ENCODE peak calls at places on chromosome 15, in six cellular contexts. R, F, Y, A, S and Z are unnamed samples.

GRCh38 chr15:50044904-50045303 is 74.1 kb downstream of the ATP8B4 start:
- DNase-seq in A (no peak), F (no peak), R (no peak), S (no peak), Y (no peak), Z (no peak)

GRCh38 chr15:49842331-49842730 is 221.5 kb downstream of the DTWD1 start:
- DNase-seq in A (no peak), S (no peak), F (no peak), R (no peak), Y (no peak), Z (no peak)

GRCh38 chr15:40307421-40308165 is at the start of gene PLCB2:
- DNase-seq in Y (no peak), S (no peak), F (no peak), R (peak; percentile 72), A (no peak), Z (peak; percentile 69)

GRCh38 chr15:50259276-50259675 is 6.2 kb downstream of the HDC start:
- DNase-seq in A (no peak), S (no peak), Y (no peak), F (no peak), R (no peak), Z (no peak)

GRCh38 chr15:76060098-76060989 is 559 bp downstream of the TMEM266 start:
- DNase-seq in R (peak; percentile 12), F (peak; percentile 13), S (no peak), A (no peak), Y (no peak), Z (no peak)

GRCh38 chr15:73029003-73029527 is 23.2 kb upstream of the NEO1 start:
- DNase-seq in F (no peak), A (no peak), R (no peak), S (no peak), Y (no peak), Z (no peak)

GRCh38 chr15:41790756-41791546 is 16.7 kb downstream of the MAPKBP1 start:
- DNase-seq in F (peak; percentile 14), A (no peak), S (peak; percentile 36), R (no peak), Y (peak; percentile 82), Z (no peak)

GRCh38 chr15:63094495-63094931 is 27.1 kb upstream of the LACTB start:
- DNase-seq in R (no peak), S (no peak), A (no peak), F (peak; percentile 56), Y (no peak), Z (no peak)

GRCh38 chr15:48975713-48976419 is 12.1 kb upstream of the SHC4 start:
- DNase-seq in Y (no peak), R (peak; percentile 67), S (peak; percentile 71), A (peak; percentile 81), F (peak; percentile 74), Z (peak; percentile 88)

GRCh38 chr15:94282269-94283250 is 51.2 kb downstream of the MCTP2 start:
- DNase-seq in S (no peak), F (no peak), R (no peak), Y (no peak), A (no peak), Z (no peak)

GRCh38 chr15:80775340-80775739 is 3.8 kb upstream of the CEMIP start:
- DNase-seq in R (no peak), F (no peak), A (no peak), S (no peak), Y (no peak), Z (no peak)

GRCh38 chr15:99105516-99106341 is 849 bp downstream of the SYNM start:
- DNase-seq in Y (no peak), R (no peak), F (peak; percentile 81), S (peak; percentile 36), A (peak; percentile 67), Z (peak; percentile 79)

GRCh38 chr15:42073418-42073817 is 20.9 kb downstream of the PLA2G4D start:
- DNase-seq in F (no peak), Y (no peak), A (no peak), S (no peak), R (no peak), Z (no peak)

GRCh38 chr15:65634381-65634780 is 12.6 kb downstream of the SLC24A1 start:
- DNase-seq in R (no peak), Y (no peak), S (no peak), F (peak; percentile 59), A (no peak), Z (no peak)

GRCh38 chr15:49293941-49294340 is 123.9 kb downstream of the GALK2 start:
- DNase-seq in R (no peak), Y (no peak), F (no peak), A (no peak), S (no peak), Z (no peak)

GRCh38 chr15:58604455-58604923 is 145.0 kb downstream of the ADAM10 start:
- DNase-seq in S (no peak), Y (no peak), F (no peak), A (no peak), R (no peak), Z (no peak)

GRCh38 chr15:49927462-49927861 is 191.6 kb downstream of the ATP8B4 start:
- DNase-seq in F (no peak), R (no peak), Y (no peak), S (no peak), A (no peak), Z (no peak)

GRCh38 chr15:85496551-85497545 is 116.4 kb downstream of the AKAP13 start:
- DNase-seq in S (no peak), R (no peak), F (no peak), Y (no peak), A (no peak), Z (no peak)

GRCh38 chr15:63371297-63371918 is 10.2 kb downstream of the CA12 start:
- DNase-seq in R (no peak), A (peak; percentile 20), Y (no peak), S (peak; percentile 40), F (peak; percentile 70), Z (peak; percentile 62)

GRCh38 chr15:65326109-65326508 is 21.6 kb downstream of the RNU5B-1 start:
- DNase-seq in A (no peak), F (no peak), Y (no peak), S (peak; percentile 34), R (no peak), Z (peak; percentile 74)

GRCh38 chr15:75508741-75509532 is 57.4 kb upstream of the SIN3A start:
- DNase-seq in R (peak; percentile 11), F (peak; percentile 70), Y (no peak), S (peak; percentile 21), A (no peak), Z (no peak)

GRCh38 chr15:29344474-29344873 is 74.9 kb upstream of the NSMCE3 start:
- DNase-seq in A (no peak), F (no peak), Y (no peak), S (no peak), R (no peak), Z (no peak)
- TF ChIP-seq CTCF in A (no peak), F (no peak), Y (peak; percentile 2), S (no peak), R (no peak), Z (no peak)

GRCh38 chr15:100114100-100114499 is 227.7 kb downstream of the ADAMTS17 start:
- DNase-seq in Y (peak; percentile 25), S (peak; percentile 76), A (peak; percentile 45), R (no peak), F (no peak), Z (peak; percentile 80)

GRCh38 chr15:100115711-100116090 is 226.1 kb downstream of the ADAMTS17 start:
- DNase-seq in Y (no peak), R (no peak), A (peak; percentile 45), F (no peak), S (peak; percentile 45), Z (no peak)

GRCh38 chr15:100115066-100115710 is 226.6 kb downstream of the ADAMTS17 start:
- DNase-seq in S (no peak), A (no peak), Y (no peak), R (no peak), F (no peak), Z (no peak)

GRCh38 chr15:100113351-100114075 is 228.3 kb downstream of the ADAMTS17 start:
- DNase-seq in Y (no peak), F (no peak), R (no peak), S (peak; percentile 43), A (no peak), Z (no peak)

DNA sequence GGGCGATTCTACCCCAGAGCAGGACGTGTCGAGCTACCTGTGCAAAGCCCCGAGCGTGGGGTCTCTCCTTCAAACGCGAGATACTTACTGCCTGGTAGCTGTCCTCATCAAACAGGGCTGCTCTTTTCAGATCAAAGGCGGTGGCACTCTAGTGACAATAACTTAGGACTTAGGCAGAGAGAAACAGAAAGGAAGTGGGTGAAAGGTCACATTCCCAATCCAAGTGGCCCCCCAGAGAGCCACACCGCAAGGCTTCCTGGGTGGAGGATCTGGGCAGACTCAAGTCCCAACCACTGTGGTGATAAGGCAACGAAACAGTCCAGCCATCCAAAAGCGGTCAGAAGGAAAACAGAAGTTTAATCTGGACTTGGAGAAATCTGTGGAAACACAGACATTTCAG is 227.2 kb downstream of the ADAMTS17 start:
- DNase-seq in S (no peak), Y (no peak), R (no peak), F (no peak), A (no peak), Z (no peak)
- H3K4me3 ChIP-seq in S (peak overlapping the region; percentile 21), Y (no peak overlapping the region), R (no peak overlapping the region), F (no peak overlapping the region), A (peak overlapping the region; percentile 43), Z (peak overlapping the region; percentile 9)

GRCh38 chr15:62087671-62088360 is 21.0 kb downstream of the C2CD4A start:
- DNase-seq in R (no peak), F (peak; percentile 28), S (no peak), Y (no peak), A (no peak), Z (no peak)

GRCh38 chr15:62088361-62088693 is 21.6 kb downstream of the C2CD4A start:
- DNase-seq in R (no peak), S (no peak), F (no peak), Y (no peak), A (no peak), Z (no peak)

GRCh38 chr15:62085740-62086139 is 19.0 kb downstream of the C2CD4A start:
- DNase-seq in F (no peak), S (no peak), R (no peak), Y (no peak), A (no peak), Z (no peak)

GRCh38 chr15:62090988-62091387 is 24.2 kb downstream of the C2CD4A start:
- DNase-seq in A (no peak), F (no peak), R (no peak), S (no peak), Y (no peak), Z (no peak)

DNA sequence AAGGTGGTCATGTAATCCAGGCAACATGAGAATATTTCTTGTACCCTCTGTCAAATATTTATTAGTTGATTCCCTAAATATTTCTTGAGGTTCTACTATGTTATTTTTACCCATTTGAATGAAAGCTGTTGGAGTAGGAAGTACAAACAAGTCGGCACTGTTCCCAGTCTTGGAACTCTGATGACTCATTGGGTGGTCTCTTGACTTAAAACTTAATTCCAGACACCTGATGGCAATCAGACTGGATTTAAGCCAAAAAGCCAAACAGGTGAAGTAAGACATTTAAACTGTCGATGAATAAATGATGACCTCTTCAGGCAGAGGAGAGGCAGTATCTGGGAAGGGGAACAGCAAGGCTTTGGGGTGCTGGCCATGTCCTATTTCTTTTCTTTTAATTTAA is 22.8 kb downstream of the C2CD4A start:
- DNase-seq in A (no peak), R (no peak), S (no peak), Y (no peak), F (no peak), Z (no peak)
- TF ChIP-seq CTCF in A (no peak), R (no peak), S (no peak), Y (no peak), F (no peak), Z (no peak)

DNA sequence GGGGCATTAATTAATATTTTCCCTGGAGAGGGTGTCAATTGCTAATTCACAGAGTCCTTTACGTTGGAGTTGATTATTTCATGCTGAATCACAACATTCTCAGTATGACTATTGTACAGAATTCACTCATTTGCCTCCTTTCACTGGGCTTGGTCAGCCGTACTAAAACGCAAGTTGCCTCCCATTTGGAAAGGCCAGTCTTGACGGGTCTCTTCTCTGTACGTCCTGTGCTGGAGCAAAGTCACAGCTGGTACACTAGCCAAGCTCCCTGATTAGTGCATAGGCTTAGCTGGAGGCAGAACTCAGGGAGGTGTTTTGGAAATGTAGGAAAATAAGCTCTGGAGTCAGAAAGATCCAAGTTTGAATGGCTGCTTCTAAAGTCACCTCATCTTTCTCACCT is 70.0 kb downstream of the CHRNA7 start:
- DNase-seq in R (no peak), S (no peak), Y (no peak), A (no peak), F (no peak), Z (no peak)
- H3K4me3 ChIP-seq in R (no peak overlapping the region), S (no peak overlapping the region), Y (no peak overlapping the region), A (no peak overlapping the region), F (no peak overlapping the region), Z (no peak overlapping the region)